ENCODE peak calls at places on chromosome 22, in nine cellular contexts. M, R, Y, O, P, W, S, Q and X are unnamed samples.

GRCh38 chr22:19440411-19441195 is 6.9 kb downstream of the C22orf39 start:
- DNase-seq in M (no peak), R (no peak), Y (no peak), O (no peak), P (no peak), W (no peak), S (no peak), Q (no peak), X (no peak)

GRCh38 chr22:47678667-47679287 is 916.3 kb downstream of the TBC1D22A start:
- DNase-seq in M (no peak), R (no peak), Y (no peak), O (no peak), P (no peak), W (no peak), S (no peak), Q (no peak), X (no peak)

GRCh38 chr22:46806789-46807188 is 44.3 kb downstream of the TBC1D22A start:
- DNase-seq in M (no peak), R (no peak), Y (no peak), O (no peak), P (no peak), W (no peak), S (no peak), Q (no peak), X (no peak)

GRCh38 chr22:46280999-46281623 is 13.3 kb downstream of the TTC38 start:
- DNase-seq in M (peak; percentile 59), R (no peak), Y (no peak), O (peak; percentile 74), P (no peak), W (no peak), S (no peak), Q (peak; percentile 40), X (no peak)

GRCh38 chr22:44735518-44736428 is 16.6 kb upstream of the ARHGAP8 start:
- DNase-seq in M (peak; percentile 57), R (peak; percentile 70), Y (peak; percentile 69), O (peak; percentile 70), P (peak; percentile 39), W (peak; percentile 10), S (no peak), Q (peak; percentile 52), X (no peak)

GRCh38 chr22:31891366-31892079 is 52.8 kb upstream of the YWHAH start:
- DNase-seq in M (no peak), R (no peak), Y (no peak), O (no peak), P (no peak), W (no peak), S (peak; percentile 18), Q (no peak), X (no peak)

GRCh38 chr22:35131423-35132050 is 65.6 kb downstream of the ISX start:
- DNase-seq in M (no peak), R (no peak), Y (no peak), O (no peak), P (peak; percentile 4), W (no peak), S (no peak), Q (no peak), X (no peak)

GRCh38 chr22:38176170-38176741 is 5.4 kb downstream of the PLA2G6 start:
- DNase-seq in M (no peak), R (peak; percentile 88), Y (peak; percentile 14), O (peak; percentile 44), P (peak; percentile 63), W (peak; percentile 67), S (peak; percentile 68), Q (peak; percentile 31), X (peak; percentile 54)

GRCh38 chr22:44906999-44907644 is 102.7 kb downstream of the PHF21B start:
- DNase-seq in M (no peak), R (no peak), Y (no peak), O (no peak), P (no peak), W (no peak), S (no peak), Q (no peak), X (no peak)

GRCh38 chr22:28629420-28630184 is 50.0 kb downstream of the TTC28 start:
- DNase-seq in M (no peak), R (no peak), Y (no peak), O (no peak), P (no peak), W (no peak), S (no peak), Q (no peak), X (peak; percentile 9)

GRCh38 chr22:36334838-36335603 is 52.7 kb downstream of the MYH9 start:
- DNase-seq in M (peak; percentile 64), R (no peak), Y (no peak), O (no peak), P (peak; percentile 81), W (peak; percentile 74), S (no peak), Q (no peak), X (peak; percentile 59)

GRCh38 chr22:37777122-37777687 is 30.5 kb upstream of the GCAT start:
- DNase-seq in M (no peak), R (peak; percentile 31), Y (no peak), O (no peak), P (peak; percentile 5), W (peak; percentile 86), S (peak; percentile 80), Q (no peak), X (peak; percentile 97)

GRCh38 chr22:24208012-24208749 is 26.9 kb downstream of the SUSD2 start:
- DNase-seq in M (peak; percentile 10), R (peak; percentile 74), Y (no peak), O (no peak), P (peak; percentile 66), W (peak; percentile 62), S (no peak), Q (no peak), X (peak; percentile 99)

GRCh38 chr22:33841281-33842005 is 78.8 kb downstream of the LARGE1 start:
- DNase-seq in M (no peak), R (no peak), Y (no peak), O (no peak), P (no peak), W (no peak), S (no peak), Q (no peak), X (no peak)

GRCh38 chr22:32752326-32752725 is 49.2 kb upstream of the TIMP3 start:
- DNase-seq in M (no peak), R (no peak), Y (no peak), O (no peak), P (no peak), W (no peak), S (no peak), Q (no peak), X (no peak)